ENCODE peak calls at places on chromosomes 13 and 19, in four cellular contexts. I is right cardiac atrium, N is BJ, W is psoas muscle. V is an unnamed sample.
A peak's percentile ranks its signal among the peaks of the same experiment; 100 is the strongest.

GRCh38 chr19:51098366-51099069 is 9.7 kb downstream of the CTU1 start:
- DNase-seq in I (peak; percentile 90), N (no peak), W (peak; percentile 37), V (no peak)

GRCh38 chr19:4023600-4024398 is 16.3 kb downstream of the PIAS4 start:
- DNase-seq in I (peak; percentile 76), N (no peak), W (no peak), V (no peak)

GRCh38 chr19:38834590-38834989 is 3.0 kb upstream of the ECH1 start:
- DNase-seq in I (peak; percentile 27), N (no peak), W (no peak), V (no peak)

GRCh38 chr19:33339016-33339749 is 34.3 kb upstream of the CEBPG start:
- DNase-seq in I (no peak), N (no peak), W (no peak), V (no peak)

GRCh38 chr13:90447735-90448103 is 899.8 kb upstream of the MIR17HG start:
- DNase-seq in I (no peak), N (peak; percentile 36), W (no peak), V (no peak)

GRCh38 chr13:44810067-44810840 is 179.0 kb downstream of the NUFIP1 start:
- DNase-seq in I (peak; percentile 65), N (no peak), W (no peak), V (no peak)

GRCh38 chr13:101703838-101704237 is 251.4 kb downstream of the ITGBL1 start:
- DNase-seq in I (no peak), N (no peak), W (no peak), V (no peak)

GRCh38 chr13:30319703-30320102 is 12.4 kb upstream of the KATNAL1 start:
- DNase-seq in I (no peak), N (no peak), W (no peak), V (no peak)

GRCh38 chr19:17195106-17195505 is 20.1 kb upstream of the USE1 start:
- DNase-seq in I (no peak), N (no peak), W (no peak), V (no peak)

GRCh38 chr19:39539165-39539518 is 819 bp downstream of the EID2 start:
- DNase-seq in I (no peak), N (no peak), W (no peak), V (peak; percentile 31)

GRCh38 chr13:45119469-45119989 is 781 bp upstream of the GTF2F2 start:
- DNase-seq in I (no peak), N (no peak), W (no peak), V (no peak)

GRCh38 chr13:94303644-94304174 is 175.8 kb downstream of the DCT start:
- DNase-seq in I (no peak), N (no peak), W (no peak), V (no peak)

GRCh38 chr13:99985886-99986527 is 4.4 kb downstream of the ZIC2 start:
- DNase-seq in I (no peak), N (no peak), W (no peak), V (no peak)

GRCh38 chr13:110874508-110874960 is 40.3 kb downstream of the ANKRD10 start:
- DNase-seq in I (peak; percentile 96), N (no peak), W (peak; percentile 86), V (no peak)

GRCh38 chr19:29260477-29261317 is 47.7 kb upstream of the UQCRFS1 start:
- DNase-seq in I (no peak), N (no peak), W (peak; percentile 29), V (no peak)

GRCh38 chr19:36041831-36042230 is 9.2 kb upstream of the CLIP3 start:
- DNase-seq in I (no peak), N (peak; percentile 71), W (no peak), V (peak; percentile 67)

GRCh38 chr13:25455146-25455545 is 83.4 kb downstream of the ATP8A2 start:
- DNase-seq in I (no peak), N (no peak), W (no peak), V (no peak)

GRCh38 chr19:4566402-4567051 is 7.0 kb upstream of the SEMA6B start:
- DNase-seq in I (peak; percentile 46), N (no peak), W (no peak), V (no peak)

GRCh38 chr13:56189439-56189838 is 951.3 kb upstream of the PRR20A start:
- DNase-seq in I (no peak), N (no peak), W (no peak), V (no peak)

GRCh38 chr13:110329798-110330461 is 22.8 kb downstream of the COL4A2 start:
- DNase-seq in I (no peak), N (no peak), W (no peak), V (no peak)

GRCh38 chr13:111657013-111657412 is 336.6 kb downstream of the TEX29 start:
- DNase-seq in I (no peak), N (no peak), W (no peak), V (no peak)

GRCh38 chr13:87527036-87527435 is 144.1 kb upstream of the SLITRK5 start:
- DNase-seq in I (no peak), N (no peak), W (no peak), V (no peak)

GRCh38 chr19:49614096-49614857 is 23.3 kb downstream of the PRR12 start:
- DNase-seq in I (peak; percentile 54), N (peak; percentile 77), W (no peak), V (no peak)

GRCh38 chr13:50999641-51000040 is 90.0 kb downstream of the RNASEH2B start:
- DNase-seq in I (no peak), N (no peak), W (no peak), V (no peak)

GRCh38 chr19:35556846-35557538 is 6.5 kb downstream of the ATP4A start:
- DNase-seq in I (peak; percentile 37), N (no peak), W (no peak), V (no peak)

GRCh38 chr13:36979361-36980040 is 19.6 kb downstream of the ALG5 start:
- DNase-seq in I (no peak), N (no peak), W (no peak), V (no peak)

GRCh38 chr19:39341122-39341719 is 1.0 kb upstream of the SAMD4B start:
- DNase-seq in I (peak; percentile 66), N (no peak), W (no peak), V (no peak)

GRCh38 chr13:70798385-70798784 is 690.1 kb upstream of the KLHL1 start:
- DNase-seq in I (no peak), N (no peak), W (no peak), V (no peak)

GRCh38 chr13:68027311-68027710 is 797.2 kb upstream of the PCDH9 start:
- DNase-seq in I (no peak), N (no peak), W (no peak), V (no peak)

GRCh38 chr19:35116085-35116801 is 620 bp downstream of the FXYD3 start:
- DNase-seq in I (peak; percentile 43), N (no peak), W (no peak), V (no peak)

GRCh38 chr19:45406957-45407375 is 522 bp downstream of the POLR1G start:
- DNase-seq in I (no peak), N (no peak), W (no peak), V (no peak)

GRCh38 chr13:79385694-79386093 is 20.4 kb downstream of the RBM26 start:
- DNase-seq in I (no peak), N (no peak), W (no peak), V (no peak)

V was measured in HS-5.